ENCODE peak calls at places on chromosome 6, in ten cellular contexts. One of them, this sample, is unnamed.

GRCh38 chr6:143515766-143516355 is 4.3 kb upstream of the FUCA2 start:
- DNase-seq in CD4-positive, alpha-beta T cell: no peak
- DNase-seq in RWPE1: no peak
- DNase-seq in AG10803: no peak
- DNase-seq in HFFc6: no peak
- DNase-seq in cardiac fibroblast: no peak
- DNase-seq in endothelial cell: no peak
- DNase-seq in PC-3: no peak
- DNase-seq in brain microvascular endothelial cell: no peak
- DNase-seq in nephron progenitor cell: no peak
- DNase-seq in this sample: no peak

GRCh38 chr6:35583893-35584688 is 71.4 kb upstream of the TULP1 start:
- DNase-seq in CD4-positive, alpha-beta T cell: peak
- DNase-seq in RWPE1: peak
- DNase-seq in AG10803: peak
- DNase-seq in HFFc6: peak
- DNase-seq in cardiac fibroblast: peak
- DNase-seq in endothelial cell: peak
- DNase-seq in PC-3: peak
- DNase-seq in brain microvascular endothelial cell: peak
- DNase-seq in nephron progenitor cell: peak
- DNase-seq in this sample: peak

GRCh38 chr6:137705166-137706064 is 161.6 kb upstream of the TNFAIP3 start:
- DNase-seq in CD4-positive, alpha-beta T cell: peak
- DNase-seq in RWPE1: peak
- DNase-seq in AG10803: peak
- DNase-seq in HFFc6: peak
- DNase-seq in cardiac fibroblast: peak
- DNase-seq in endothelial cell: peak
- DNase-seq in PC-3: peak
- DNase-seq in brain microvascular endothelial cell: peak
- DNase-seq in nephron progenitor cell: peak
- DNase-seq in this sample: peak

GRCh38 chr6:73079978-73080377 is 145.3 kb downstream of the KHDC1L start:
- DNase-seq in CD4-positive, alpha-beta T cell: no peak
- DNase-seq in RWPE1: no peak
- DNase-seq in AG10803: peak
- DNase-seq in HFFc6: peak
- DNase-seq in cardiac fibroblast: peak
- DNase-seq in endothelial cell: no peak
- DNase-seq in PC-3: peak
- DNase-seq in brain microvascular endothelial cell: no peak
- DNase-seq in nephron progenitor cell: no peak
- DNase-seq in this sample: no peak

GRCh38 chr6:17905611-17906592 is 81.5 kb downstream of the KIF13A start:
- DNase-seq in CD4-positive, alpha-beta T cell: no peak
- DNase-seq in RWPE1: peak
- DNase-seq in AG10803: peak
- DNase-seq in HFFc6: peak
- DNase-seq in cardiac fibroblast: peak
- DNase-seq in endothelial cell: no peak
- DNase-seq in PC-3: peak
- DNase-seq in brain microvascular endothelial cell: peak
- DNase-seq in nephron progenitor cell: no peak
- DNase-seq in this sample: no peak

GRCh38 chr6:43014434-43014909 is 423 bp downstream of the KLHDC3 start:
- DNase-seq in CD4-positive, alpha-beta T cell: no peak
- DNase-seq in RWPE1: peak
- DNase-seq in AG10803: peak
- DNase-seq in HFFc6: peak
- DNase-seq in cardiac fibroblast: peak
- DNase-seq in endothelial cell: no peak
- DNase-seq in PC-3: no peak
- DNase-seq in brain microvascular endothelial cell: peak
- DNase-seq in nephron progenitor cell: no peak
- DNase-seq in this sample: no peak

GRCh38 chr6:107716688-107717089 is 107.4 kb downstream of the SCML4 start:
- DNase-seq in CD4-positive, alpha-beta T cell: peak
- DNase-seq in RWPE1: no peak
- DNase-seq in AG10803: peak
- DNase-seq in HFFc6: peak
- DNase-seq in cardiac fibroblast: peak
- DNase-seq in endothelial cell: no peak
- DNase-seq in PC-3: peak
- DNase-seq in brain microvascular endothelial cell: peak
- DNase-seq in nephron progenitor cell: no peak
- DNase-seq in this sample: no peak

GRCh38 chr6:137452331-137452894 is 41.8 kb downstream of the OLIG3 start:
- DNase-seq in CD4-positive, alpha-beta T cell: no peak
- DNase-seq in RWPE1: no peak
- DNase-seq in AG10803: peak
- DNase-seq in HFFc6: no peak
- DNase-seq in cardiac fibroblast: peak
- DNase-seq in endothelial cell: no peak
- DNase-seq in PC-3: no peak
- DNase-seq in brain microvascular endothelial cell: no peak
- DNase-seq in nephron progenitor cell: no peak
- DNase-seq in this sample: no peak

GRCh38 chr6:99613705-99614429 is 7.2 kb downstream of the PRDM13 start:
- DNase-seq in CD4-positive, alpha-beta T cell: no peak
- DNase-seq in RWPE1: no peak
- DNase-seq in AG10803: no peak
- DNase-seq in HFFc6: no peak
- DNase-seq in cardiac fibroblast: no peak
- DNase-seq in endothelial cell: no peak
- DNase-seq in PC-3: no peak
- DNase-seq in brain microvascular endothelial cell: no peak
- DNase-seq in nephron progenitor cell: peak
- DNase-seq in this sample: no peak

DNA sequence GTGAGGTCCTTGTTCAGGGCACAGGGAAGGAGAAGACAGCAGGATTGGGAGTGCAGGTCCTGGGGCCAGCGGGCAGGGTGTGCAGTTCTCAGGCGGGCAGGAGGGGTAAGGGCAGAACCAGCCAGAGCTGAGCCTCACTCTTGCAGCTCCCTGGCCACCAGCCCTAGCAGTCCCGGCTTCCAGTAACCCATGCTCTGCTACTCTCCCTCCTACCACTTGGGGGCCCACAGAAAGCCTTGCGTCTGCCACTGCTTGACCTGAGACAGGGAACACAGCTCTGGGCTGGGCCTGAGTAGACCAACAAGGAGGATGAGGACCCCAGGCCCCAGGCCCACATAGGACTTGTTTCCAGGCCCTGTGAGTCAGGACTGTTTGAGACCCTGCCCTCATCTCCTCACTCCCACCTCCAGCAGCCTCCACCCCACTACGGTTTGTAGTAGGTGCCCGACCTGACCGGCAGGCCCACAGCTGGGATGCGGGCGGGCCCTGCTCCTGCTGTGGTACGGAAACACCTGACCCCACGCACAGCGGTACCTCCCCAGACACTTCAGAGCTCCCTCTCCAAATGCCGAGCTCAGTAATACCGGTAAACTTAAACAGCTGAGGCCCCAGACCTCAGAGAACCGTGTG is 39.2 kb downstream of the KCNK5 start:
- DNase-seq in CD4-positive, alpha-beta T cell: no peak
- DNase-seq in RWPE1: no peak
- DNase-seq in AG10803: peak
- DNase-seq in HFFc6: no peak
- DNase-seq in cardiac fibroblast: no peak
- DNase-seq in endothelial cell: peak
- DNase-seq in PC-3: peak
- DNase-seq in brain microvascular endothelial cell: peak
- DNase-seq in nephron progenitor cell: peak
- DNase-seq in this sample: peak
- TF ChIP-seq CTCF in CD4-positive, alpha-beta T cell: no peak
- TF ChIP-seq CTCF in RWPE1: no peak
- TF ChIP-seq CTCF in AG10803: peak
- TF ChIP-seq CTCF in HFFc6: no peak
- TF ChIP-seq CTCF in cardiac fibroblast: peak
- TF ChIP-seq CTCF in endothelial cell: peak
- TF ChIP-seq CTCF in PC-3: peak
- TF ChIP-seq CTCF in brain microvascular endothelial cell: peak
- TF ChIP-seq CTCF in nephron progenitor cell: peak
- TF ChIP-seq CTCF in this sample: peak

GRCh38 chr6:128491643-128492206 is 28.7 kb downstream of the PTPRK start:
- DNase-seq in CD4-positive, alpha-beta T cell: no peak
- DNase-seq in RWPE1: no peak
- DNase-seq in AG10803: peak
- DNase-seq in HFFc6: no peak
- DNase-seq in cardiac fibroblast: peak
- DNase-seq in endothelial cell: no peak
- DNase-seq in PC-3: peak
- DNase-seq in brain microvascular endothelial cell: peak
- DNase-seq in nephron progenitor cell: no peak
- DNase-seq in this sample: no peak
- TF ChIP-seq CTCF in CD4-positive, alpha-beta T cell: no peak
- TF ChIP-seq CTCF in RWPE1: no peak
- TF ChIP-seq CTCF in AG10803: no peak
- TF ChIP-seq CTCF in HFFc6: no peak
- TF ChIP-seq CTCF in cardiac fibroblast: no peak
- TF ChIP-seq CTCF in endothelial cell: no peak
- TF ChIP-seq CTCF in PC-3: no peak
- TF ChIP-seq CTCF in brain microvascular endothelial cell: no peak
- TF ChIP-seq CTCF in nephron progenitor cell: no peak
- TF ChIP-seq CTCF in this sample: no peak

GRCh38 chr6:25315194-25315593 is 36.0 kb downstream of the CARMIL1 start:
- DNase-seq in CD4-positive, alpha-beta T cell: no peak
- DNase-seq in RWPE1: no peak
- DNase-seq in AG10803: no peak
- DNase-seq in HFFc6: no peak
- DNase-seq in cardiac fibroblast: no peak
- DNase-seq in endothelial cell: no peak
- DNase-seq in PC-3: no peak
- DNase-seq in brain microvascular endothelial cell: no peak
- DNase-seq in nephron progenitor cell: no peak
- DNase-seq in this sample: no peak

GRCh38 chr6:25314776-25315175 is 35.6 kb downstream of the CARMIL1 start:
- DNase-seq in CD4-positive, alpha-beta T cell: no peak
- DNase-seq in RWPE1: no peak
- DNase-seq in AG10803: no peak
- DNase-seq in HFFc6: no peak
- DNase-seq in cardiac fibroblast: no peak
- DNase-seq in endothelial cell: no peak
- DNase-seq in PC-3: no peak
- DNase-seq in brain microvascular endothelial cell: no peak
- DNase-seq in nephron progenitor cell: no peak
- DNase-seq in this sample: no peak

GRCh38 chr6:25311251-25311910 is 32.2 kb downstream of the CARMIL1 start:
- DNase-seq in CD4-positive, alpha-beta T cell: no peak
- DNase-seq in RWPE1: peak
- DNase-seq in AG10803: peak
- DNase-seq in HFFc6: peak
- DNase-seq in cardiac fibroblast: peak
- DNase-seq in endothelial cell: no peak
- DNase-seq in PC-3: peak
- DNase-seq in brain microvascular endothelial cell: peak
- DNase-seq in nephron progenitor cell: no peak
- DNase-seq in this sample: no peak

GRCh38 chr6:25312034-25312620 is 33.0 kb downstream of the CARMIL1 start:
- DNase-seq in CD4-positive, alpha-beta T cell: no peak
- DNase-seq in RWPE1: peak
- DNase-seq in AG10803: peak
- DNase-seq in HFFc6: peak
- DNase-seq in cardiac fibroblast: peak
- DNase-seq in endothelial cell: no peak
- DNase-seq in PC-3: peak
- DNase-seq in brain microvascular endothelial cell: no peak
- DNase-seq in nephron progenitor cell: no peak
- DNase-seq in this sample: no peak

DNA sequence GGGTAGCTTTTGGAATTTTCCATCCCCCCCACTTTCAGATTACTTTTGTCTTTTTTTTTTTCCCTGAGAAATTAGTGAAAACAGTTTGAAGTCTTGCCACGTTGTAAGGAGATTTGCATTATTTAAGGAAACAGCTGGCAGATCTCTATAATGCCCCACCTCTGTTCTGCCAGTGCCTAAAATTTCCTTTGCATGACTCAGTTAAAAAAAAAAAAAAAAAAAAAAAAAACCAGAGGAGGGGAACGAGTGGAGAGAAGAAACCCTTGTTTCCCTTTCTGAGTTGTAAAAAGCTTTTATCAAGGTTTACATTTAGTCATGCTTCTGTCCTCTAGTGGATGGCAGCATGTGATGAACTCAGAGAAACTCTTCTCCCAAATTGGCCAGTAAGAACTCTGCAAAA is 33.5 kb downstream of the CARMIL1 start:
- DNase-seq in CD4-positive, alpha-beta T cell: no peak
- DNase-seq in RWPE1: peak
- DNase-seq in AG10803: peak
- DNase-seq in HFFc6: peak
- DNase-seq in cardiac fibroblast: peak
- DNase-seq in endothelial cell: no peak
- DNase-seq in PC-3: peak
- DNase-seq in brain microvascular endothelial cell: peak
- DNase-seq in nephron progenitor cell: no peak
- DNase-seq in this sample: no peak
- TF ChIP-seq CTCF in CD4-positive, alpha-beta T cell: no peak
- TF ChIP-seq CTCF in RWPE1: peak
- TF ChIP-seq CTCF in AG10803: peak
- TF ChIP-seq CTCF in HFFc6: peak
- TF ChIP-seq CTCF in cardiac fibroblast: no peak
- TF ChIP-seq CTCF in endothelial cell: no peak
- TF ChIP-seq CTCF in PC-3: no peak
- TF ChIP-seq CTCF in brain microvascular endothelial cell: peak
- TF ChIP-seq CTCF in nephron progenitor cell: no peak
- TF ChIP-seq CTCF in this sample: no peak

GRCh38 chr6:6795396-6795795 is 206.9 kb downstream of the LY86 start:
- DNase-seq in CD4-positive, alpha-beta T cell: no peak
- DNase-seq in RWPE1: no peak
- DNase-seq in AG10803: peak
- DNase-seq in HFFc6: no peak
- DNase-seq in cardiac fibroblast: no peak
- DNase-seq in endothelial cell: no peak
- DNase-seq in PC-3: no peak
- DNase-seq in brain microvascular endothelial cell: no peak
- DNase-seq in nephron progenitor cell: no peak
- DNase-seq in this sample: no peak

GRCh38 chr6:6801635-6802218 is 213.2 kb downstream of the LY86 start:
- DNase-seq in CD4-positive, alpha-beta T cell: no peak
- DNase-seq in RWPE1: no peak
- DNase-seq in AG10803: no peak
- DNase-seq in HFFc6: no peak
- DNase-seq in cardiac fibroblast: no peak
- DNase-seq in endothelial cell: no peak
- DNase-seq in PC-3: no peak
- DNase-seq in brain microvascular endothelial cell: no peak
- DNase-seq in nephron progenitor cell: no peak
- DNase-seq in this sample: no peak

GRCh38 chr6:6801002-6801329 is 212.4 kb downstream of the LY86 start:
- DNase-seq in CD4-positive, alpha-beta T cell: no peak
- DNase-seq in RWPE1: no peak
- DNase-seq in AG10803: no peak
- DNase-seq in HFFc6: no peak
- DNase-seq in cardiac fibroblast: no peak
- DNase-seq in endothelial cell: no peak
- DNase-seq in PC-3: no peak
- DNase-seq in brain microvascular endothelial cell: no peak
- DNase-seq in nephron progenitor cell: no peak
- DNase-seq in this sample: no peak

GRCh38 chr6:6796818-6797217 is 208.3 kb downstream of the LY86 start:
- DNase-seq in CD4-positive, alpha-beta T cell: no peak
- DNase-seq in RWPE1: no peak
- DNase-seq in AG10803: no peak
- DNase-seq in HFFc6: no peak
- DNase-seq in cardiac fibroblast: no peak
- DNase-seq in endothelial cell: no peak
- DNase-seq in PC-3: no peak
- DNase-seq in brain microvascular endothelial cell: no peak
- DNase-seq in nephron progenitor cell: no peak
- DNase-seq in this sample: no peak

GRCh38 chr6:6798430-6798829 is 209.9 kb downstream of the LY86 start:
- DNase-seq in CD4-positive, alpha-beta T cell: no peak
- DNase-seq in RWPE1: no peak
- DNase-seq in AG10803: no peak
- DNase-seq in HFFc6: no peak
- DNase-seq in cardiac fibroblast: no peak
- DNase-seq in endothelial cell: no peak
- DNase-seq in PC-3: no peak
- DNase-seq in brain microvascular endothelial cell: no peak
- DNase-seq in nephron progenitor cell: no peak
- DNase-seq in this sample: no peak
- TF ChIP-seq CTCF in CD4-positive, alpha-beta T cell: no peak
- TF ChIP-seq CTCF in RWPE1: no peak
- TF ChIP-seq CTCF in AG10803: no peak
- TF ChIP-seq CTCF in HFFc6: no peak
- TF ChIP-seq CTCF in cardiac fibroblast: no peak
- TF ChIP-seq CTCF in endothelial cell: no peak
- TF ChIP-seq CTCF in PC-3: no peak
- TF ChIP-seq CTCF in brain microvascular endothelial cell: no peak
- TF ChIP-seq CTCF in nephron progenitor cell: no peak
- TF ChIP-seq CTCF in this sample: no peak

This sample was measured in neural crest cell.